ENCODE peak calls at places on chromosome 5, in nine cellular contexts. One of them, this sample, is unnamed.

GRCh38 chr5:55715519-55716078 is 3.5 kb upstream of the SLC38A9 start:
- DNase-seq in T-cell: no peak
- DNase-seq in retina: no peak
- DNase-seq in activated CD8-positive, alpha-beta memory T cell treated with anti-CD3 and anti-CD28 coated beads for 24 hours: no peak
- DNase-seq in GM06990: no peak
- DNase-seq in fibroblast of mammary gland: no peak
- DNase-seq in tibial artery: no peak
- DNase-seq in left ventricle myocardium inferior: no peak
- DNase-seq in HFFc6: no peak
- DNase-seq in this sample: no peak

GRCh38 chr5:141564216-141564692 is 54.5 kb downstream of the DIAPH1 start:
- DNase-seq in activated CD8-positive, alpha-beta memory T cell treated with anti-CD3 and anti-CD28 coated beads for 24 hours: peak
- DNase-seq in HFFc6: peak
- DNase-seq in retina: peak
- DNase-seq in fibroblast of mammary gland: peak
- DNase-seq in GM06990: peak
- DNase-seq in T-cell: peak
- DNase-seq in left ventricle myocardium inferior: no peak
- DNase-seq in tibial artery: no peak
- DNase-seq in this sample: peak

GRCh38 chr5:66561366-66561990 is 34.7 kb upstream of the MAST4 start:
- DNase-seq in activated CD8-positive, alpha-beta memory T cell treated with anti-CD3 and anti-CD28 coated beads for 24 hours: no peak
- DNase-seq in HFFc6: no peak
- DNase-seq in tibial artery: no peak
- DNase-seq in GM06990: no peak
- DNase-seq in left ventricle myocardium inferior: no peak
- DNase-seq in retina: no peak
- DNase-seq in T-cell: no peak
- DNase-seq in fibroblast of mammary gland: no peak
- DNase-seq in this sample: no peak

GRCh38 chr5:154403776-154404387 is 41.9 kb upstream of the SAP30L start:
- DNase-seq in activated CD8-positive, alpha-beta memory T cell treated with anti-CD3 and anti-CD28 coated beads for 24 hours: no peak
- DNase-seq in T-cell: no peak
- DNase-seq in tibial artery: no peak
- DNase-seq in GM06990: no peak
- DNase-seq in fibroblast of mammary gland: no peak
- DNase-seq in retina: no peak
- DNase-seq in HFFc6: peak
- DNase-seq in left ventricle myocardium inferior: no peak
- DNase-seq in this sample: no peak

GRCh38 chr5:61748651-61749050 is 416.6 kb downstream of the ZSWIM6 start:
- DNase-seq in HFFc6: no peak
- DNase-seq in activated CD8-positive, alpha-beta memory T cell treated with anti-CD3 and anti-CD28 coated beads for 24 hours: no peak
- DNase-seq in fibroblast of mammary gland: no peak
- DNase-seq in retina: no peak
- DNase-seq in GM06990: no peak
- DNase-seq in left ventricle myocardium inferior: no peak
- DNase-seq in T-cell: no peak
- DNase-seq in tibial artery: no peak
- DNase-seq in this sample: no peak

GRCh38 chr5:4643960-4644359 is 496.2 kb upstream of the ADAMTS16 start:
- DNase-seq in fibroblast of mammary gland: no peak
- DNase-seq in activated CD8-positive, alpha-beta memory T cell treated with anti-CD3 and anti-CD28 coated beads for 24 hours: no peak
- DNase-seq in retina: no peak
- DNase-seq in T-cell: no peak
- DNase-seq in HFFc6: no peak
- DNase-seq in GM06990: no peak
- DNase-seq in left ventricle myocardium inferior: no peak
- DNase-seq in tibial artery: no peak
- DNase-seq in this sample: no peak

GRCh38 chr5:172383231-172383802 is 71.0 kb downstream of the SH3PXD2B start:
- DNase-seq in left ventricle myocardium inferior: no peak
- DNase-seq in retina: no peak
- DNase-seq in tibial artery: no peak
- DNase-seq in fibroblast of mammary gland: peak
- DNase-seq in T-cell: no peak
- DNase-seq in activated CD8-positive, alpha-beta memory T cell treated with anti-CD3 and anti-CD28 coated beads for 24 hours: no peak
- DNase-seq in HFFc6: no peak
- DNase-seq in GM06990: no peak
- DNase-seq in this sample: no peak

GRCh38 chr5:142277796-142278195 is 47.0 kb downstream of the SPRY4 start:
- DNase-seq in GM06990: no peak
- DNase-seq in HFFc6: no peak
- DNase-seq in T-cell: no peak
- DNase-seq in fibroblast of mammary gland: no peak
- DNase-seq in retina: no peak
- DNase-seq in left ventricle myocardium inferior: no peak
- DNase-seq in tibial artery: no peak
- DNase-seq in activated CD8-positive, alpha-beta memory T cell treated with anti-CD3 and anti-CD28 coated beads for 24 hours: no peak
- DNase-seq in this sample: no peak

GRCh38 chr5:83554686-83555085 is 83.1 kb downstream of the VCAN start:
- DNase-seq in tibial artery: no peak
- DNase-seq in activated CD8-positive, alpha-beta memory T cell treated with anti-CD3 and anti-CD28 coated beads for 24 hours: no peak
- DNase-seq in retina: no peak
- DNase-seq in left ventricle myocardium inferior: no peak
- DNase-seq in fibroblast of mammary gland: no peak
- DNase-seq in HFFc6: no peak
- DNase-seq in GM06990: no peak
- DNase-seq in T-cell: no peak
- DNase-seq in this sample: no peak

GRCh38 chr5:14560091-14560595 is 21.4 kb upstream of the OTULINL start:
- DNase-seq in T-cell: no peak
- DNase-seq in activated CD8-positive, alpha-beta memory T cell treated with anti-CD3 and anti-CD28 coated beads for 24 hours: no peak
- DNase-seq in left ventricle myocardium inferior: no peak
- DNase-seq in tibial artery: no peak
- DNase-seq in HFFc6: no peak
- DNase-seq in fibroblast of mammary gland: no peak
- DNase-seq in retina: peak
- DNase-seq in GM06990: no peak
- DNase-seq in this sample: peak

GRCh38 chr5:109041319-109041718 is 293.6 kb downstream of the FER start:
- DNase-seq in retina: no peak
- DNase-seq in fibroblast of mammary gland: no peak
- DNase-seq in GM06990: no peak
- DNase-seq in activated CD8-positive, alpha-beta memory T cell treated with anti-CD3 and anti-CD28 coated beads for 24 hours: no peak
- DNase-seq in T-cell: no peak
- DNase-seq in tibial artery: no peak
- DNase-seq in HFFc6: no peak
- DNase-seq in left ventricle myocardium inferior: no peak
- DNase-seq in this sample: no peak

GRCh38 chr5:128671861-128672414 is 133.9 kb upstream of the FBN2 start:
- DNase-seq in activated CD8-positive, alpha-beta memory T cell treated with anti-CD3 and anti-CD28 coated beads for 24 hours: no peak
- DNase-seq in GM06990: no peak
- DNase-seq in fibroblast of mammary gland: peak
- DNase-seq in retina: no peak
- DNase-seq in T-cell: no peak
- DNase-seq in HFFc6: no peak
- DNase-seq in tibial artery: no peak
- DNase-seq in left ventricle myocardium inferior: no peak
- DNase-seq in this sample: no peak

GRCh38 chr5:177967221-177967887 is 28.7 kb downstream of the PROP1 start:
- DNase-seq in HFFc6: peak
- DNase-seq in retina: no peak
- DNase-seq in fibroblast of mammary gland: peak
- DNase-seq in activated CD8-positive, alpha-beta memory T cell treated with anti-CD3 and anti-CD28 coated beads for 24 hours: no peak
- DNase-seq in T-cell: no peak
- DNase-seq in tibial artery: no peak
- DNase-seq in left ventricle myocardium inferior: no peak
- DNase-seq in GM06990: no peak
- DNase-seq in this sample: no peak

GRCh38 chr5:88829053-88829452 is 53.9 kb downstream of the MEF2C start:
- DNase-seq in left ventricle myocardium inferior: no peak
- DNase-seq in activated CD8-positive, alpha-beta memory T cell treated with anti-CD3 and anti-CD28 coated beads for 24 hours: no peak
- DNase-seq in retina: no peak
- DNase-seq in GM06990: no peak
- DNase-seq in tibial artery: no peak
- DNase-seq in HFFc6: no peak
- DNase-seq in T-cell: no peak
- DNase-seq in fibroblast of mammary gland: no peak
- DNase-seq in this sample: no peak

GRCh38 chr5:64384761-64385160 is 121.1 kb upstream of the RGS7BP start:
- DNase-seq in GM06990: no peak
- DNase-seq in activated CD8-positive, alpha-beta memory T cell treated with anti-CD3 and anti-CD28 coated beads for 24 hours: no peak
- DNase-seq in HFFc6: no peak
- DNase-seq in retina: no peak
- DNase-seq in fibroblast of mammary gland: peak
- DNase-seq in T-cell: no peak
- DNase-seq in left ventricle myocardium inferior: no peak
- DNase-seq in tibial artery: no peak
- DNase-seq in this sample: peak

This sample was measured in WERI-Rb-1.